ENCODE peak calls at places on chromosome 6, in ten cellular contexts. One of them, this sample, is unnamed.

GRCh38 chr6:13788820-13789219 is 25.5 kb downstream of the MCUR1 start:
- DNase-seq in left ventricle myocardium inferior: no peak
- DNase-seq in nephron progenitor cell: no peak
- DNase-seq in activated CD8-positive, alpha-beta T cell treated with anti-CD3 and anti-CD28 coated beads for 36 hours: peak
- DNase-seq in cardiac muscle cell: no peak
- DNase-seq in CD4-positive, alpha-beta T cell: no peak
- DNase-seq in endothelial cell: no peak
- DNase-seq in bronchial epithelial cell: no peak
- DNase-seq in heart right ventricle: no peak
- DNase-seq in glutamatergic neuron: no peak
- DNase-seq in this sample: no peak

GRCh38 chr6:100116409-100117194 is 122.6 kb upstream of the MCHR2 start:
- DNase-seq in left ventricle myocardium inferior: no peak
- DNase-seq in nephron progenitor cell: peak
- DNase-seq in activated CD8-positive, alpha-beta T cell treated with anti-CD3 and anti-CD28 coated beads for 36 hours: peak
- DNase-seq in cardiac muscle cell: peak
- DNase-seq in CD4-positive, alpha-beta T cell: no peak
- DNase-seq in endothelial cell: peak
- DNase-seq in bronchial epithelial cell: peak
- DNase-seq in heart right ventricle: peak
- DNase-seq in glutamatergic neuron: peak
- DNase-seq in this sample: peak

GRCh38 chr6:37130704-37131103 is 39.2 kb upstream of the PIM1 start:
- DNase-seq in left ventricle myocardium inferior: no peak
- DNase-seq in nephron progenitor cell: no peak
- DNase-seq in activated CD8-positive, alpha-beta T cell treated with anti-CD3 and anti-CD28 coated beads for 36 hours: peak
- DNase-seq in cardiac muscle cell: no peak
- DNase-seq in CD4-positive, alpha-beta T cell: no peak
- DNase-seq in endothelial cell: no peak
- DNase-seq in bronchial epithelial cell: peak
- DNase-seq in heart right ventricle: peak
- DNase-seq in glutamatergic neuron: no peak
- DNase-seq in this sample: no peak

GRCh38 chr6:73610444-73611275 is 43.1 kb downstream of the SLC17A5 start:
- DNase-seq in left ventricle myocardium inferior: no peak
- DNase-seq in nephron progenitor cell: no peak
- DNase-seq in activated CD8-positive, alpha-beta T cell treated with anti-CD3 and anti-CD28 coated beads for 36 hours: no peak
- DNase-seq in cardiac muscle cell: peak
- DNase-seq in CD4-positive, alpha-beta T cell: no peak
- DNase-seq in endothelial cell: no peak
- DNase-seq in bronchial epithelial cell: peak
- DNase-seq in heart right ventricle: no peak
- DNase-seq in glutamatergic neuron: no peak
- DNase-seq in this sample: peak

GRCh38 chr6:72647489-72647888 is 25.6 kb downstream of the KCNQ5 start:
- DNase-seq in left ventricle myocardium inferior: no peak
- DNase-seq in nephron progenitor cell: no peak
- DNase-seq in activated CD8-positive, alpha-beta T cell treated with anti-CD3 and anti-CD28 coated beads for 36 hours: no peak
- DNase-seq in cardiac muscle cell: no peak
- DNase-seq in CD4-positive, alpha-beta T cell: no peak
- DNase-seq in endothelial cell: no peak
- DNase-seq in bronchial epithelial cell: no peak
- DNase-seq in heart right ventricle: no peak
- DNase-seq in glutamatergic neuron: no peak
- DNase-seq in this sample: no peak

GRCh38 chr6:168163096-168163731 is 84.2 kb upstream of the FRMD1 start:
- DNase-seq in left ventricle myocardium inferior: no peak
- DNase-seq in nephron progenitor cell: no peak
- DNase-seq in activated CD8-positive, alpha-beta T cell treated with anti-CD3 and anti-CD28 coated beads for 36 hours: no peak
- DNase-seq in cardiac muscle cell: no peak
- DNase-seq in CD4-positive, alpha-beta T cell: no peak
- DNase-seq in endothelial cell: no peak
- DNase-seq in bronchial epithelial cell: no peak
- DNase-seq in heart right ventricle: no peak
- DNase-seq in glutamatergic neuron: no peak
- DNase-seq in this sample: no peak

GRCh38 chr6:168318579-168319278 is 848 bp downstream of the DACT2 start:
- DNase-seq in left ventricle myocardium inferior: no peak
- DNase-seq in nephron progenitor cell: no peak
- DNase-seq in activated CD8-positive, alpha-beta T cell treated with anti-CD3 and anti-CD28 coated beads for 36 hours: no peak
- DNase-seq in cardiac muscle cell: no peak
- DNase-seq in CD4-positive, alpha-beta T cell: no peak
- DNase-seq in endothelial cell: no peak
- DNase-seq in bronchial epithelial cell: no peak
- DNase-seq in heart right ventricle: no peak
- DNase-seq in glutamatergic neuron: no peak
- DNase-seq in this sample: no peak

GRCh38 chr6:71394001-71394432 is 105.4 kb downstream of the OGFRL1 start:
- DNase-seq in left ventricle myocardium inferior: no peak
- DNase-seq in nephron progenitor cell: no peak
- DNase-seq in activated CD8-positive, alpha-beta T cell treated with anti-CD3 and anti-CD28 coated beads for 36 hours: no peak
- DNase-seq in cardiac muscle cell: no peak
- DNase-seq in CD4-positive, alpha-beta T cell: no peak
- DNase-seq in endothelial cell: no peak
- DNase-seq in bronchial epithelial cell: peak
- DNase-seq in heart right ventricle: no peak
- DNase-seq in glutamatergic neuron: no peak
- DNase-seq in this sample: no peak

GRCh38 chr6:49980898-49981297 is 11.5 kb upstream of the DEFB113 start:
- DNase-seq in left ventricle myocardium inferior: no peak
- DNase-seq in nephron progenitor cell: no peak
- DNase-seq in activated CD8-positive, alpha-beta T cell treated with anti-CD3 and anti-CD28 coated beads for 36 hours: no peak
- DNase-seq in cardiac muscle cell: no peak
- DNase-seq in CD4-positive, alpha-beta T cell: no peak
- DNase-seq in endothelial cell: no peak
- DNase-seq in bronchial epithelial cell: peak
- DNase-seq in heart right ventricle: no peak
- DNase-seq in glutamatergic neuron: no peak
- DNase-seq in this sample: no peak

GRCh38 chr6:37285861-37286311 is 27.9 kb upstream of the TMEM217 start:
- DNase-seq in left ventricle myocardium inferior: no peak
- DNase-seq in nephron progenitor cell: no peak
- DNase-seq in activated CD8-positive, alpha-beta T cell treated with anti-CD3 and anti-CD28 coated beads for 36 hours: no peak
- DNase-seq in cardiac muscle cell: no peak
- DNase-seq in CD4-positive, alpha-beta T cell: no peak
- DNase-seq in endothelial cell: no peak
- DNase-seq in bronchial epithelial cell: no peak
- DNase-seq in heart right ventricle: no peak
- DNase-seq in glutamatergic neuron: no peak
- DNase-seq in this sample: peak

GRCh38 chr6:103236923-103237322 is 1622.8 kb downstream of the HACE1 start:
- DNase-seq in left ventricle myocardium inferior: no peak
- DNase-seq in nephron progenitor cell: no peak
- DNase-seq in activated CD8-positive, alpha-beta T cell treated with anti-CD3 and anti-CD28 coated beads for 36 hours: no peak
- DNase-seq in cardiac muscle cell: peak
- DNase-seq in CD4-positive, alpha-beta T cell: no peak
- DNase-seq in endothelial cell: no peak
- DNase-seq in bronchial epithelial cell: no peak
- DNase-seq in heart right ventricle: no peak
- DNase-seq in glutamatergic neuron: no peak
- DNase-seq in this sample: no peak

GRCh38 chr6:149075616-149076354 is 241.7 kb upstream of the TAB2 start:
- DNase-seq in left ventricle myocardium inferior: no peak
- DNase-seq in nephron progenitor cell: no peak
- DNase-seq in activated CD8-positive, alpha-beta T cell treated with anti-CD3 and anti-CD28 coated beads for 36 hours: no peak
- DNase-seq in cardiac muscle cell: no peak
- DNase-seq in CD4-positive, alpha-beta T cell: no peak
- DNase-seq in endothelial cell: no peak
- DNase-seq in bronchial epithelial cell: peak
- DNase-seq in heart right ventricle: no peak
- DNase-seq in glutamatergic neuron: no peak
- DNase-seq in this sample: no peak

GRCh38 chr6:88881451-88881850 is 82.0 kb downstream of the RNGTT start:
- DNase-seq in left ventricle myocardium inferior: no peak
- DNase-seq in nephron progenitor cell: no peak
- DNase-seq in activated CD8-positive, alpha-beta T cell treated with anti-CD3 and anti-CD28 coated beads for 36 hours: no peak
- DNase-seq in cardiac muscle cell: no peak
- DNase-seq in CD4-positive, alpha-beta T cell: no peak
- DNase-seq in endothelial cell: no peak
- DNase-seq in bronchial epithelial cell: no peak
- DNase-seq in heart right ventricle: no peak
- DNase-seq in glutamatergic neuron: no peak
- DNase-seq in this sample: no peak

GRCh38 chr6:13395272-13396237 is 67.2 kb upstream of the TBC1D7 start:
- DNase-seq in left ventricle myocardium inferior: peak
- DNase-seq in nephron progenitor cell: no peak
- DNase-seq in activated CD8-positive, alpha-beta T cell treated with anti-CD3 and anti-CD28 coated beads for 36 hours: no peak
- DNase-seq in cardiac muscle cell: peak
- DNase-seq in CD4-positive, alpha-beta T cell: no peak
- DNase-seq in endothelial cell: no peak
- DNase-seq in bronchial epithelial cell: peak
- DNase-seq in heart right ventricle: peak
- DNase-seq in glutamatergic neuron: no peak
- DNase-seq in this sample: peak

GRCh38 chr6:84284428-84285033 is 57.1 kb upstream of the CEP162 start:
- DNase-seq in left ventricle myocardium inferior: no peak
- DNase-seq in nephron progenitor cell: no peak
- DNase-seq in activated CD8-positive, alpha-beta T cell treated with anti-CD3 and anti-CD28 coated beads for 36 hours: no peak
- DNase-seq in cardiac muscle cell: peak
- DNase-seq in CD4-positive, alpha-beta T cell: no peak
- DNase-seq in endothelial cell: peak
- DNase-seq in bronchial epithelial cell: no peak
- DNase-seq in heart right ventricle: no peak
- DNase-seq in glutamatergic neuron: peak
- DNase-seq in this sample: peak
- TF ChIP-seq CTCF in left ventricle myocardium inferior: no peak
- TF ChIP-seq CTCF in nephron progenitor cell: peak
- TF ChIP-seq CTCF in activated CD8-positive, alpha-beta T cell treated with anti-CD3 and anti-CD28 coated beads for 36 hours: peak
- TF ChIP-seq CTCF in cardiac muscle cell: peak
- TF ChIP-seq CTCF in CD4-positive, alpha-beta T cell: no peak
- TF ChIP-seq CTCF in endothelial cell: peak
- TF ChIP-seq CTCF in bronchial epithelial cell: peak
- TF ChIP-seq CTCF in heart right ventricle: peak
- TF ChIP-seq CTCF in glutamatergic neuron: peak
- TF ChIP-seq CTCF in this sample: peak

GRCh38 chr6:158595223-158595622 is 35.3 kb downstream of the TMEM181 start:
- DNase-seq in left ventricle myocardium inferior: no peak
- DNase-seq in nephron progenitor cell: no peak
- DNase-seq in activated CD8-positive, alpha-beta T cell treated with anti-CD3 and anti-CD28 coated beads for 36 hours: no peak
- DNase-seq in cardiac muscle cell: no peak
- DNase-seq in CD4-positive, alpha-beta T cell: no peak
- DNase-seq in endothelial cell: peak
- DNase-seq in bronchial epithelial cell: no peak
- DNase-seq in heart right ventricle: no peak
- DNase-seq in glutamatergic neuron: no peak
- DNase-seq in this sample: no peak
- TF ChIP-seq CTCF in left ventricle myocardium inferior: peak
- TF ChIP-seq CTCF in nephron progenitor cell: peak
- TF ChIP-seq CTCF in activated CD8-positive, alpha-beta T cell treated with anti-CD3 and anti-CD28 coated beads for 36 hours: peak
- TF ChIP-seq CTCF in cardiac muscle cell: peak
- TF ChIP-seq CTCF in CD4-positive, alpha-beta T cell: peak
- TF ChIP-seq CTCF in endothelial cell: peak
- TF ChIP-seq CTCF in bronchial epithelial cell: no peak
- TF ChIP-seq CTCF in heart right ventricle: no peak
- TF ChIP-seq CTCF in glutamatergic neuron: peak
- TF ChIP-seq CTCF in this sample: no peak

DNA sequence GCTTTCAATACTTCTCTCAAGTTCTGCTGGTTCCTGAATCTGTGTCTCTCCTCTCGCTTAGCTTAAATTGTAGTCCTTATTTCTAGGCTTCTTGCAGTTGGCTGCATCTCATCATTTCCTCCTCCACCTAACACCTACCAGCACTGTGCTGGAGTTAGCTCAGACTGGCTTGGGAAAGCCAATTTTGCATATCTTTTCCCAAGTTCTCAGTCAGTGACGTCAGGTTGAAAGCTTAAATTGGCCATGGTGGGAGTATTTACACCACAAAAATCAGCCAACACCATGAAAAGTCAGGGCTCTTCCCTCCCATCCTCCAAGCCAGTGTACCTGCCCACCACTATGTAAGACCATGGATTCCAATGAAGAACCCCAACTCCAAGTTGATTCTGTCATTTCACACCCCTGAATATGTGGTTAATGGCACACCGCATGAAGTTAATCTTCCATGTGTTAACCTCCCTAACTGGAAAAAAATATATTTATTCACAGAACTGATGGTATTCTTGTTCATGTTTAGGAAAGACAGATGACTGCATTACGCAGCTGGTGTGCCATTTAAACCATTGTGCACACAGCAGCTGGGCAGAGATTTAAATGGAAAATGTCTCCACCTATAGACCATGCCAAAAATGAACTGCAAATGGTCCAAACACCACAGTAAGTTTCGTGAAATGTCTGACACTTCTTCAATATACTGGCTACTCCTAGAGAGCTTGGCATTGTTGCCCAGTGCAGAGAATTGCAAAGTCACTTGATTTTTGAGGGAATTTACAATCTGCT is 274.1 kb upstream of the MAP3K7 start:
- DNase-seq in left ventricle myocardium inferior: no peak
- DNase-seq in nephron progenitor cell: no peak
- DNase-seq in activated CD8-positive, alpha-beta T cell treated with anti-CD3 and anti-CD28 coated beads for 36 hours: no peak
- DNase-seq in cardiac muscle cell: peak
- DNase-seq in CD4-positive, alpha-beta T cell: no peak
- DNase-seq in endothelial cell: no peak
- DNase-seq in bronchial epithelial cell: peak
- DNase-seq in heart right ventricle: no peak
- DNase-seq in glutamatergic neuron: no peak
- DNase-seq in this sample: no peak
- TF ChIP-seq CTCF in left ventricle myocardium inferior: no peak
- TF ChIP-seq CTCF in nephron progenitor cell: peak
- TF ChIP-seq CTCF in activated CD8-positive, alpha-beta T cell treated with anti-CD3 and anti-CD28 coated beads for 36 hours: no peak
- TF ChIP-seq CTCF in cardiac muscle cell: no peak
- TF ChIP-seq CTCF in CD4-positive, alpha-beta T cell: no peak
- TF ChIP-seq CTCF in endothelial cell: no peak
- TF ChIP-seq CTCF in bronchial epithelial cell: peak
- TF ChIP-seq CTCF in heart right ventricle: no peak
- TF ChIP-seq CTCF in glutamatergic neuron: no peak
- TF ChIP-seq CTCF in this sample: peak

DNA sequence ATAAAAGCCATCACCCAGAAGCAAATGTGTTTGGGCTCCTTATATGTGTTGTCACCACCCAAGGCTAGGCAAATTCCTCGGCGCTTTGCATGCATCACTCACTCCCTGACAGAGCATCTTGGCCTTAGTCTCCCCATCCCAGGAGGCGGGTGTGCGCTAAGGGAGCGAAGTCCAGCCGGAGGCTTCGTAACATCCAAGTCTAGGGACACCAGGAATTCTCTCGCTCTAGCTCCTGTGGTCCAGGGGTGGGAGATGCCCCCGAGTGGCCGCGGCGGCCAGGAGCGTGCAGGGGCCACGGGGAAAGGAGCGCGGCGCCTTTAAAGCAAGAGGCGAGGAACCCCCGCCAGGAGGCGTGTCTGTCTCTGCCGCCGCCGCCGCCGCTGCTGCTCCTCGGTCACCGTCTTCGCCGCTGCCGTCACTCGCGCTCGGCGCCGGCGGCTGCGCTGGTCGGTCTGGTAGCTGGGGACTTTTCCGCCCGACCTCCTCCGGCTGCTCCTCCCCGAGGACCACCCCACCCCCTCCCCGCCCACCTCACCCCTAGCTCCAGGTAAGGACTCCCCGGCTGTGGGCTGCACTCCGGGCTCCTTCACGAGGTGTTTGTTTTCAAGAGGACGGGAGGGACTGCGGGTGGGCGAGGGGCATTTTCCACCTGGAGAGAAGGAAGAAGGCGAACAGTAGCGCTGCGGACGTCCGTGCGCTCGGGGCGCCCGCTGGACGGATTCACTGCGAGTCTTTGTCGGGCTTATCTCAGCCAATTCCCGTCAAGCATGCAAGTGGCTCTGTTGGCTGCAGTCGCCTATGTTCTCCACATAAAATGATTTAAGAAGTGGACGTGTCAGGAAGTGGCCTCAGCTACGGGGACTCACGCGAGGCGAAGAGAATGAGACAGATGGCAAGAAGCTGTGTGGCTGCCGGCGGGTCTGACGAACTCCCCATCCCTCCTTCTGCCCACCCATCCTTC is at the start of gene GRIK2:
- DNase-seq in left ventricle myocardium inferior: no peak
- DNase-seq in nephron progenitor cell: peak
- DNase-seq in activated CD8-positive, alpha-beta T cell treated with anti-CD3 and anti-CD28 coated beads for 36 hours: no peak
- DNase-seq in cardiac muscle cell: peak
- DNase-seq in CD4-positive, alpha-beta T cell: no peak
- DNase-seq in endothelial cell: peak
- DNase-seq in bronchial epithelial cell: no peak
- DNase-seq in heart right ventricle: no peak
- DNase-seq in glutamatergic neuron: peak
- DNase-seq in this sample: peak
- TF ChIP-seq CTCF in left ventricle myocardium inferior: peak
- TF ChIP-seq CTCF in nephron progenitor cell: peak
- TF ChIP-seq CTCF in activated CD8-positive, alpha-beta T cell treated with anti-CD3 and anti-CD28 coated beads for 36 hours: no peak
- TF ChIP-seq CTCF in cardiac muscle cell: peak
- TF ChIP-seq CTCF in CD4-positive, alpha-beta T cell: no peak
- TF ChIP-seq CTCF in endothelial cell: peak
- TF ChIP-seq CTCF in bronchial epithelial cell: peak
- TF ChIP-seq CTCF in heart right ventricle: peak
- TF ChIP-seq CTCF in glutamatergic neuron: peak
- TF ChIP-seq CTCF in this sample: no peak